ENCODE peak calls at places on chromosomes 3 and 15, in eight cellular contexts. One of them, this sample, is unnamed.

GRCh38 chr3:193772389-193772788 is 179.4 kb downstream of the OPA1 start:
- DNase-seq in stimulated activated CD8-positive, alpha-beta memory T cell treated with anti-CD3 and anti-CD28 coated beads, Interleukin-2, amount 100 ng/mL, for 1 hour: no peak
- DNase-seq in AML-193: no peak
- DNase-seq in amygdala: no peak
- DNase-seq in NCI-H345: peak
- DNase-seq in retina: peak
- DNase-seq in ACHN: no peak
- DNase-seq in HTR-8/SVneo: no peak
- DNase-seq in this sample: no peak

GRCh38 chr15:97680606-97681220 is 279.8 kb upstream of the ARRDC4 start:
- DNase-seq in NCI-H345: no peak
- DNase-seq in AML-193: no peak
- DNase-seq in amygdala: no peak
- DNase-seq in HTR-8/SVneo: no peak
- DNase-seq in retina: no peak
- DNase-seq in stimulated activated CD8-positive, alpha-beta memory T cell treated with anti-CD3 and anti-CD28 coated beads, Interleukin-2, amount 100 ng/mL, for 1 hour: no peak
- DNase-seq in ACHN: no peak
- DNase-seq in this sample: no peak

GRCh38 chr3:143897558-143898305 is 49.5 kb upstream of the SLC9A9 start:
- DNase-seq in ACHN: no peak
- DNase-seq in AML-193: no peak
- DNase-seq in stimulated activated CD8-positive, alpha-beta memory T cell treated with anti-CD3 and anti-CD28 coated beads, Interleukin-2, amount 100 ng/mL, for 1 hour: no peak
- DNase-seq in amygdala: no peak
- DNase-seq in retina: peak
- DNase-seq in NCI-H345: no peak
- DNase-seq in HTR-8/SVneo: no peak
- DNase-seq in this sample: no peak

GRCh38 chr3:190811775-190812480 is 50.6 kb downstream of the GMNC start:
- DNase-seq in NCI-H345: peak
- DNase-seq in stimulated activated CD8-positive, alpha-beta memory T cell treated with anti-CD3 and anti-CD28 coated beads, Interleukin-2, amount 100 ng/mL, for 1 hour: no peak
- DNase-seq in ACHN: peak
- DNase-seq in amygdala: peak
- DNase-seq in HTR-8/SVneo: peak
- DNase-seq in AML-193: peak
- DNase-seq in retina: peak
- DNase-seq in this sample: peak

GRCh38 chr15:95086543-95087252 is 855.3 kb downstream of the MCTP2 start:
- DNase-seq in amygdala: no peak
- DNase-seq in retina: no peak
- DNase-seq in ACHN: peak
- DNase-seq in AML-193: no peak
- DNase-seq in HTR-8/SVneo: no peak
- DNase-seq in stimulated activated CD8-positive, alpha-beta memory T cell treated with anti-CD3 and anti-CD28 coated beads, Interleukin-2, amount 100 ng/mL, for 1 hour: no peak
- DNase-seq in NCI-H345: no peak
- DNase-seq in this sample: peak

GRCh38 chr3:9986230-9986725 is 363 bp downstream of the EMC3 start:
- DNase-seq in NCI-H345: no peak
- DNase-seq in amygdala: no peak
- DNase-seq in AML-193: no peak
- DNase-seq in ACHN: no peak
- DNase-seq in HTR-8/SVneo: no peak
- DNase-seq in stimulated activated CD8-positive, alpha-beta memory T cell treated with anti-CD3 and anti-CD28 coated beads, Interleukin-2, amount 100 ng/mL, for 1 hour: no peak
- DNase-seq in retina: no peak
- DNase-seq in this sample: no peak

GRCh38 chr15:74884428-74885223 is 5.2 kb upstream of the MPI start:
- DNase-seq in HTR-8/SVneo: no peak
- DNase-seq in stimulated activated CD8-positive, alpha-beta memory T cell treated with anti-CD3 and anti-CD28 coated beads, Interleukin-2, amount 100 ng/mL, for 1 hour: no peak
- DNase-seq in NCI-H345: no peak
- DNase-seq in amygdala: no peak
- DNase-seq in AML-193: no peak
- DNase-seq in ACHN: no peak
- DNase-seq in retina: no peak
- DNase-seq in this sample: no peak

GRCh38 chr3:127349501-127350171 is 61.8 kb upstream of the PRR20G start:
- DNase-seq in HTR-8/SVneo: no peak
- DNase-seq in retina: no peak
- DNase-seq in amygdala: no peak
- DNase-seq in AML-193: no peak
- DNase-seq in stimulated activated CD8-positive, alpha-beta memory T cell treated with anti-CD3 and anti-CD28 coated beads, Interleukin-2, amount 100 ng/mL, for 1 hour: no peak
- DNase-seq in ACHN: no peak
- DNase-seq in NCI-H345: no peak
- DNase-seq in this sample: no peak